ENCODE peak calls at places on chromosomes 2 and 18, in six cellular contexts. One of them, this sample, is unnamed.

GRCh38 chr2:217632036-217632435 is 370.8 kb downstream of the TNS1 start:
- DNase-seq in PC-9: no peak
- DNase-seq in endothelial cell of umbilical vein: no peak
- DNase-seq in thoracic aorta: no peak
- DNase-seq in prostate gland: no peak
- DNase-seq in heart right ventricle: no peak
- DNase-seq in this sample: no peak

GRCh38 chr2:146537477-146537876 is 1307.4 kb upstream of the ACVR2A start:
- DNase-seq in PC-9: no peak
- DNase-seq in endothelial cell of umbilical vein: no peak
- DNase-seq in thoracic aorta: no peak
- DNase-seq in prostate gland: no peak
- DNase-seq in heart right ventricle: no peak
- DNase-seq in this sample: no peak

GRCh38 chr18:36829362-36830140 is 624 bp downstream of the KIAA1328 start:
- DNase-seq in PC-9: no peak
- DNase-seq in endothelial cell of umbilical vein: no peak
- DNase-seq in thoracic aorta: no peak
- DNase-seq in prostate gland: no peak
- DNase-seq in heart right ventricle: no peak
- DNase-seq in this sample: peak

GRCh38 chr2:44063007-44063406 is 67.2 kb upstream of the LRPPRC start:
- DNase-seq in PC-9: no peak
- DNase-seq in endothelial cell of umbilical vein: no peak
- DNase-seq in thoracic aorta: no peak
- DNase-seq in prostate gland: no peak
- DNase-seq in heart right ventricle: no peak
- DNase-seq in this sample: no peak

GRCh38 chr2:25310690-25310964 is 31.1 kb downstream of the DNMT3A start:
- DNase-seq in PC-9: no peak
- DNase-seq in endothelial cell of umbilical vein: no peak
- DNase-seq in thoracic aorta: no peak
- DNase-seq in prostate gland: no peak
- DNase-seq in heart right ventricle: no peak
- DNase-seq in this sample: no peak

GRCh38 chr2:69163556-69163955 is 150.6 kb downstream of the ANTXR1 start:
- DNase-seq in PC-9: no peak
- DNase-seq in endothelial cell of umbilical vein: no peak
- DNase-seq in thoracic aorta: no peak
- DNase-seq in prostate gland: no peak
- DNase-seq in heart right ventricle: no peak
- DNase-seq in this sample: no peak

GRCh38 chr18:21704603-21705364 is at the start of gene ABHD3:
- DNase-seq in PC-9: peak
- DNase-seq in endothelial cell of umbilical vein: peak
- DNase-seq in thoracic aorta: peak
- DNase-seq in prostate gland: peak
- DNase-seq in heart right ventricle: peak
- DNase-seq in this sample: peak

GRCh38 chr2:214830794-214831346 is 21.4 kb upstream of the BARD1 start:
- DNase-seq in PC-9: no peak
- DNase-seq in endothelial cell of umbilical vein: peak
- DNase-seq in thoracic aorta: no peak
- DNase-seq in prostate gland: no peak
- DNase-seq in heart right ventricle: no peak
- DNase-seq in this sample: no peak

GRCh38 chr2:164287041-164287440 is 334.2 kb downstream of the GRB14 start:
- DNase-seq in PC-9: no peak
- DNase-seq in endothelial cell of umbilical vein: no peak
- DNase-seq in thoracic aorta: no peak
- DNase-seq in prostate gland: no peak
- DNase-seq in heart right ventricle: no peak
- DNase-seq in this sample: no peak

GRCh38 chr2:8584174-8585066 is 97.4 kb upstream of the ID2 start:
- DNase-seq in PC-9: no peak
- DNase-seq in endothelial cell of umbilical vein: no peak
- DNase-seq in thoracic aorta: no peak
- DNase-seq in prostate gland: no peak
- DNase-seq in heart right ventricle: no peak
- DNase-seq in this sample: no peak

GRCh38 chr2:212537311-212538155 is 1.1 kb downstream of the ERBB4 start:
- DNase-seq in PC-9: peak
- DNase-seq in endothelial cell of umbilical vein: peak
- DNase-seq in thoracic aorta: no peak
- DNase-seq in prostate gland: peak
- DNase-seq in heart right ventricle: peak
- DNase-seq in this sample: no peak

GRCh38 chr2:85779641-85780315 is 26.0 kb downstream of the ATOH8 start:
- DNase-seq in PC-9: no peak
- DNase-seq in endothelial cell of umbilical vein: no peak
- DNase-seq in thoracic aorta: no peak
- DNase-seq in prostate gland: no peak
- DNase-seq in heart right ventricle: no peak
- DNase-seq in this sample: no peak

GRCh38 chr2:128643221-128644065 is 324.8 kb upstream of the HS6ST1 start:
- DNase-seq in PC-9: no peak
- DNase-seq in endothelial cell of umbilical vein: no peak
- DNase-seq in thoracic aorta: no peak
- DNase-seq in prostate gland: no peak
- DNase-seq in heart right ventricle: no peak
- DNase-seq in this sample: no peak

GRCh38 chr2:50722828-50723227 is 309.1 kb downstream of the NRXN1 start:
- DNase-seq in PC-9: no peak
- DNase-seq in endothelial cell of umbilical vein: no peak
- DNase-seq in thoracic aorta: no peak
- DNase-seq in prostate gland: no peak
- DNase-seq in heart right ventricle: no peak
- DNase-seq in this sample: no peak

GRCh38 chr18:54696616-54697293 is 105.7 kb downstream of the DYNAP start:
- DNase-seq in PC-9: no peak
- DNase-seq in endothelial cell of umbilical vein: no peak
- DNase-seq in thoracic aorta: no peak
- DNase-seq in prostate gland: no peak
- DNase-seq in heart right ventricle: no peak
- DNase-seq in this sample: no peak

GRCh38 chr2:166917433-166917832 is 29.2 kb downstream of the XIRP2 start:
- DNase-seq in PC-9: no peak
- DNase-seq in endothelial cell of umbilical vein: peak
- DNase-seq in thoracic aorta: no peak
- DNase-seq in prostate gland: no peak
- DNase-seq in heart right ventricle: no peak
- DNase-seq in this sample: no peak

GRCh38 chr18:45567123-45567522 is 48.2 kb upstream of the SLC14A2 start:
- DNase-seq in PC-9: no peak
- DNase-seq in endothelial cell of umbilical vein: no peak
- DNase-seq in thoracic aorta: no peak
- DNase-seq in prostate gland: no peak
- DNase-seq in heart right ventricle: no peak
- DNase-seq in this sample: no peak

GRCh38 chr2:451495-451894 is 163.6 kb upstream of the ALKAL2 start:
- DNase-seq in PC-9: no peak
- DNase-seq in endothelial cell of umbilical vein: no peak
- DNase-seq in thoracic aorta: no peak
- DNase-seq in prostate gland: no peak
- DNase-seq in heart right ventricle: no peak
- DNase-seq in this sample: no peak

GRCh38 chr2:172931923-172932520 is 143.6 kb upstream of the MAP3K20 start:
- DNase-seq in PC-9: peak
- DNase-seq in endothelial cell of umbilical vein: peak
- DNase-seq in thoracic aorta: no peak
- DNase-seq in prostate gland: peak
- DNase-seq in heart right ventricle: peak
- DNase-seq in this sample: peak

GRCh38 chr2:28342081-28342967 is 50.3 kb upstream of the FOSL2 start:
- DNase-seq in PC-9: no peak
- DNase-seq in endothelial cell of umbilical vein: peak
- DNase-seq in thoracic aorta: peak
- DNase-seq in prostate gland: peak
- DNase-seq in heart right ventricle: peak
- DNase-seq in this sample: no peak

GRCh38 chr2:120488531-120488930 is 142.6 kb downstream of the INHBB start:
- DNase-seq in PC-9: no peak
- DNase-seq in endothelial cell of umbilical vein: no peak
- DNase-seq in thoracic aorta: no peak
- DNase-seq in prostate gland: no peak
- DNase-seq in heart right ventricle: no peak
- DNase-seq in this sample: no peak

GRCh38 chr2:223937535-223937934 is 7.6 kb downstream of the WDFY1 start:
- DNase-seq in PC-9: no peak
- DNase-seq in endothelial cell of umbilical vein: peak
- DNase-seq in thoracic aorta: no peak
- DNase-seq in prostate gland: no peak
- DNase-seq in heart right ventricle: no peak
- DNase-seq in this sample: no peak

GRCh38 chr2:73841912-73842738 is 13.4 kb downstream of the STAMBP start:
- DNase-seq in PC-9: no peak
- DNase-seq in endothelial cell of umbilical vein: no peak
- DNase-seq in thoracic aorta: no peak
- DNase-seq in prostate gland: no peak
- DNase-seq in heart right ventricle: no peak
- DNase-seq in this sample: no peak

GRCh38 chr18:49123431-49123830 is 172.7 kb upstream of the SMAD7 start:
- DNase-seq in PC-9: no peak
- DNase-seq in endothelial cell of umbilical vein: no peak
- DNase-seq in thoracic aorta: no peak
- DNase-seq in prostate gland: no peak
- DNase-seq in heart right ventricle: no peak
- DNase-seq in this sample: no peak

GRCh38 chr18:38948436-38948835 is 1382.8 kb upstream of the CELF4 start:
- DNase-seq in PC-9: no peak
- DNase-seq in endothelial cell of umbilical vein: no peak
- DNase-seq in thoracic aorta: no peak
- DNase-seq in prostate gland: no peak
- DNase-seq in heart right ventricle: no peak
- DNase-seq in this sample: no peak

GRCh38 chr2:27857417-27858172 is 32.6 kb downstream of the RBKS start:
- DNase-seq in PC-9: no peak
- DNase-seq in endothelial cell of umbilical vein: no peak
- DNase-seq in thoracic aorta: no peak
- DNase-seq in prostate gland: no peak
- DNase-seq in heart right ventricle: no peak
- DNase-seq in this sample: peak

GRCh38 chr2:73043978-73044832 is 27.3 kb downstream of the SFXN5 start:
- DNase-seq in PC-9: no peak
- DNase-seq in endothelial cell of umbilical vein: no peak
- DNase-seq in thoracic aorta: no peak
- DNase-seq in prostate gland: no peak
- DNase-seq in heart right ventricle: no peak
- DNase-seq in this sample: no peak

GRCh38 chr2:41495050-41495449 is 552.8 kb upstream of the PKDCC start:
- DNase-seq in PC-9: no peak
- DNase-seq in endothelial cell of umbilical vein: no peak
- DNase-seq in thoracic aorta: no peak
- DNase-seq in prostate gland: no peak
- DNase-seq in heart right ventricle: no peak
- DNase-seq in this sample: no peak

GRCh38 chr2:137173514-137173913 is 408.2 kb downstream of the THSD7B start:
- DNase-seq in PC-9: no peak
- DNase-seq in endothelial cell of umbilical vein: no peak
- DNase-seq in thoracic aorta: no peak
- DNase-seq in prostate gland: no peak
- DNase-seq in heart right ventricle: no peak
- DNase-seq in this sample: peak
- TF ChIP-seq CTCF in PC-9: no peak
- TF ChIP-seq CTCF in endothelial cell of umbilical vein: no peak
- TF ChIP-seq CTCF in thoracic aorta: no peak
- TF ChIP-seq CTCF in prostate gland: no peak
- TF ChIP-seq CTCF in heart right ventricle: no peak
- TF ChIP-seq CTCF in this sample: no peak

GRCh38 chr18:5966514-5966913 is 71.2 kb upstream of the TMEM200C start:
- DNase-seq in PC-9: no peak
- DNase-seq in endothelial cell of umbilical vein: no peak
- DNase-seq in thoracic aorta: no peak
- DNase-seq in prostate gland: no peak
- DNase-seq in heart right ventricle: no peak
- DNase-seq in this sample: no peak
- H3K27ac ChIP-seq in PC-9: no peak
- H3K27ac ChIP-seq in endothelial cell of umbilical vein: no peak
- H3K27ac ChIP-seq in thoracic aorta: no peak
- H3K27ac ChIP-seq in prostate gland: no peak
- H3K27ac ChIP-seq in heart right ventricle: no peak
- H3K27ac ChIP-seq in this sample: no peak

DNA sequence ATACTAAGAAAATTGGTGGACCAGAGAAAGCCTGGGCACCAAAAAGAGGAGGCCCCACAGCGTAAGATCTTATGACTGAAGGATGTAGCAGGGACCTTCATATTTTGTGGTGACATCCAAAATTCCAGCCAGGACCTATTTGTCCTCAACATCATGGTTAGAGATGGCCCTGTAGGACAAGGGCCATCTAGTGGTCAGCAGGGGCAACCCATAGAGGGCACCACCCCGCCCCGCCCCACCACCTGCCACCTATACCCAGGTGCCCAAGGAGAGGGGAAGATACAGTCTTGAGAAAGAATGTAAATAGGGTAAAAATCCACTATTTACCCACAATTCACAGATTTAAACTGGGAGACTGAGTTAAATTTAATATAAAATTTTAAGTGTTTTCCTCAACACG is 59.6 kb upstream of the TMEM163 start:
- DNase-seq in PC-9: no peak
- DNase-seq in endothelial cell of umbilical vein: no peak
- DNase-seq in thoracic aorta: no peak
- DNase-seq in prostate gland: no peak
- DNase-seq in heart right ventricle: no peak
- DNase-seq in this sample: no peak
- TF ChIP-seq CTCF in PC-9: peak
- TF ChIP-seq CTCF in endothelial cell of umbilical vein: peak
- TF ChIP-seq CTCF in thoracic aorta: no peak
- TF ChIP-seq CTCF in prostate gland: no peak
- TF ChIP-seq CTCF in heart right ventricle: peak
- TF ChIP-seq CTCF in this sample: no peak

DNA sequence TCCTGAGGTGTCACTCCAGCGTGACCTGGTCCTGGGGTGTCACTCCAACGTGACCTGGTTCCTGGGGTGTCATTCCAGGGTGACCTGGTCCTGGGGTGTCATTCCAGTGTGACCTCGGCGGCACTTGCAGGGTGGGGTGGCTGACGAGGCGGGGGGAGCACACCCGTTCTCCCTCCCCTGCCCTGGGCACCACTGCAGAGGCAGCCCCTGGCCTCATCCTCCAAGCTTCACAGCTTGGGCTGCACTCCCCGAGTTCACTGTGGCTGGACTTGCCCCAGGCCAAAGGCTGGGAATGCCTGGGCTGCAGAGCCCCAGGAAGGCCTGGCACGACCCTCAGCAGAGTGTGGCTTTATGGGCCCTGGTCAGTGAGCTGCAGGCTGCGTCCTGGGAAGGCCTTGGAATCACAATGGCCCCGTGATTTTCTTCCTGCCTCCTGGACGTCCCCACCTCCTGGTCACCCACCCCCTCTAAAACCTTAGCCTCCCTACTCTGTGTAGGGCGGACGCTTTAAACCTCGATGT is 88.3 kb downstream of the NFATC1 start:
- DNase-seq in PC-9: no peak
- DNase-seq in endothelial cell of umbilical vein: no peak
- DNase-seq in thoracic aorta: no peak
- DNase-seq in prostate gland: no peak
- DNase-seq in heart right ventricle: no peak
- DNase-seq in this sample: no peak
- H3K27ac ChIP-seq in PC-9: no peak
- H3K27ac ChIP-seq in endothelial cell of umbilical vein: peak
- H3K27ac ChIP-seq in thoracic aorta: no peak
- H3K27ac ChIP-seq in prostate gland: no peak
- H3K27ac ChIP-seq in heart right ventricle: no peak
- H3K27ac ChIP-seq in this sample: peak

GRCh38 chr18:76468345-76469275 is 26.4 kb downstream of the ZNF516 start:
- DNase-seq in PC-9: no peak
- DNase-seq in endothelial cell of umbilical vein: no peak
- DNase-seq in thoracic aorta: no peak
- DNase-seq in prostate gland: no peak
- DNase-seq in heart right ventricle: no peak
- DNase-seq in this sample: no peak
- TF ChIP-seq CTCF in PC-9: no peak
- TF ChIP-seq CTCF in endothelial cell of umbilical vein: no peak
- TF ChIP-seq CTCF in thoracic aorta: no peak
- TF ChIP-seq CTCF in prostate gland: no peak
- TF ChIP-seq CTCF in heart right ventricle: no peak
- TF ChIP-seq CTCF in this sample: no peak